ENCODE peak calls at places on chromosomes 2 and 18, in seven cellular contexts. One of them, this sample, is unnamed.

GRCh38 chr18:32542221-32542798 is 71.6 kb upstream of the GAREM1 start:
- DNase-seq in ovary: no peak
- DNase-seq in cardiac muscle cell: peak
- DNase-seq in AG10803: no peak
- DNase-seq in AG09309: peak
- DNase-seq in prostate gland: no peak
- DNase-seq in dorsolateral prefrontal cortex: no peak
- DNase-seq in this sample: no peak

GRCh38 chr2:38168710-38169480 is 92.9 kb upstream of the CYP1B1 start:
- DNase-seq in dorsolateral prefrontal cortex: no peak
- DNase-seq in ovary: no peak
- DNase-seq in prostate gland: no peak
- DNase-seq in AG09309: no peak
- DNase-seq in AG10803: peak
- DNase-seq in cardiac muscle cell: no peak
- DNase-seq in this sample: no peak

GRCh38 chr2:179443175-179443574 is 178.5 kb upstream of the SESTD1 start:
- DNase-seq in AG09309: no peak
- DNase-seq in prostate gland: no peak
- DNase-seq in ovary: no peak
- DNase-seq in cardiac muscle cell: peak
- DNase-seq in dorsolateral prefrontal cortex: no peak
- DNase-seq in AG10803: no peak
- DNase-seq in this sample: no peak

GRCh38 chr18:58991127-58991798 is 126.6 kb downstream of the ZNF532 start:
- DNase-seq in ovary: no peak
- DNase-seq in cardiac muscle cell: peak
- DNase-seq in dorsolateral prefrontal cortex: no peak
- DNase-seq in prostate gland: no peak
- DNase-seq in AG09309: no peak
- DNase-seq in AG10803: no peak
- DNase-seq in this sample: no peak

GRCh38 chr2:166025313-166025712 is 71.7 kb upstream of the TTC21B start:
- DNase-seq in ovary: no peak
- DNase-seq in cardiac muscle cell: no peak
- DNase-seq in dorsolateral prefrontal cortex: no peak
- DNase-seq in AG09309: no peak
- DNase-seq in AG10803: no peak
- DNase-seq in prostate gland: no peak
- DNase-seq in this sample: no peak

GRCh38 chr2:119218478-119219064 is 5.1 kb upstream of the STEAP3 start:
- DNase-seq in cardiac muscle cell: peak
- DNase-seq in dorsolateral prefrontal cortex: no peak
- DNase-seq in AG09309: no peak
- DNase-seq in AG10803: peak
- DNase-seq in ovary: peak
- DNase-seq in prostate gland: peak
- DNase-seq in this sample: peak

GRCh38 chr2:84300030-84301029 is 158.8 kb downstream of the SUCLG1 start:
- DNase-seq in ovary: no peak
- DNase-seq in prostate gland: no peak
- DNase-seq in AG10803: no peak
- DNase-seq in dorsolateral prefrontal cortex: no peak
- DNase-seq in AG09309: no peak
- DNase-seq in cardiac muscle cell: no peak
- DNase-seq in this sample: no peak

GRCh38 chr2:224973112-224974016 is 68.9 kb downstream of the DOCK10 start:
- DNase-seq in prostate gland: no peak
- DNase-seq in dorsolateral prefrontal cortex: no peak
- DNase-seq in ovary: no peak
- DNase-seq in AG09309: no peak
- DNase-seq in cardiac muscle cell: no peak
- DNase-seq in AG10803: peak
- DNase-seq in this sample: no peak

GRCh38 chr2:47811668-47812067 is 28.7 kb downstream of the MSH6 start:
- DNase-seq in AG10803: no peak
- DNase-seq in cardiac muscle cell: no peak
- DNase-seq in ovary: no peak
- DNase-seq in dorsolateral prefrontal cortex: no peak
- DNase-seq in prostate gland: no peak
- DNase-seq in AG09309: no peak
- DNase-seq in this sample: no peak

GRCh38 chr2:41764919-41765318 is 282.9 kb upstream of the PKDCC start:
- DNase-seq in AG09309: no peak
- DNase-seq in dorsolateral prefrontal cortex: no peak
- DNase-seq in AG10803: no peak
- DNase-seq in cardiac muscle cell: no peak
- DNase-seq in ovary: no peak
- DNase-seq in prostate gland: no peak
- DNase-seq in this sample: no peak

GRCh38 chr18:27363918-27364317 is 178.8 kb upstream of the CHST9 start:
- DNase-seq in AG09309: no peak
- DNase-seq in ovary: no peak
- DNase-seq in dorsolateral prefrontal cortex: no peak
- DNase-seq in AG10803: no peak
- DNase-seq in cardiac muscle cell: peak
- DNase-seq in prostate gland: no peak
- DNase-seq in this sample: no peak

GRCh38 chr2:227871375-227871788 is at the start of gene DAW1:
- DNase-seq in ovary: peak
- DNase-seq in AG10803: peak
- DNase-seq in cardiac muscle cell: peak
- DNase-seq in prostate gland: no peak
- DNase-seq in AG09309: no peak
- DNase-seq in dorsolateral prefrontal cortex: no peak
- DNase-seq in this sample: no peak

GRCh38 chr18:57555134-57555533 is 31.4 kb downstream of the FECH start:
- DNase-seq in AG09309: no peak
- DNase-seq in ovary: no peak
- DNase-seq in prostate gland: no peak
- DNase-seq in dorsolateral prefrontal cortex: no peak
- DNase-seq in cardiac muscle cell: no peak
- DNase-seq in AG10803: no peak
- DNase-seq in this sample: no peak

GRCh38 chr2:15675456-15676195 is 84.0 kb downstream of the DDX1 start:
- DNase-seq in ovary: no peak
- DNase-seq in AG09309: no peak
- DNase-seq in prostate gland: no peak
- DNase-seq in cardiac muscle cell: peak
- DNase-seq in AG10803: peak
- DNase-seq in dorsolateral prefrontal cortex: no peak
- DNase-seq in this sample: no peak

GRCh38 chr2:129237966-129238725 is 741.3 kb upstream of the RAB6C start:
- DNase-seq in ovary: no peak
- DNase-seq in cardiac muscle cell: peak
- DNase-seq in prostate gland: no peak
- DNase-seq in AG09309: no peak
- DNase-seq in AG10803: peak
- DNase-seq in dorsolateral prefrontal cortex: no peak
- DNase-seq in this sample: no peak

GRCh38 chr2:240991378-240992263 is 6.8 kb upstream of the SNED1 start:
- DNase-seq in ovary: peak
- DNase-seq in cardiac muscle cell: peak
- DNase-seq in prostate gland: peak
- DNase-seq in dorsolateral prefrontal cortex: peak
- DNase-seq in AG10803: peak
- DNase-seq in AG09309: peak
- DNase-seq in this sample: no peak

GRCh38 chr2:222895143-222895542 is 34.3 kb downstream of the ACSL3 start:
- DNase-seq in cardiac muscle cell: no peak
- DNase-seq in AG09309: no peak
- DNase-seq in dorsolateral prefrontal cortex: no peak
- DNase-seq in AG10803: no peak
- DNase-seq in prostate gland: no peak
- DNase-seq in ovary: no peak
- DNase-seq in this sample: no peak

GRCh38 chr2:127217470-127218325 is 2.4 kb downstream of the CYP27C1 start:
- DNase-seq in ovary: no peak
- DNase-seq in prostate gland: no peak
- DNase-seq in AG09309: no peak
- DNase-seq in AG10803: no peak
- DNase-seq in cardiac muscle cell: no peak
- DNase-seq in dorsolateral prefrontal cortex: no peak
- DNase-seq in this sample: no peak
- H3K4me3 ChIP-seq in ovary: no peak
- H3K4me3 ChIP-seq in prostate gland: no peak
- H3K4me3 ChIP-seq in AG09309: peak
- H3K4me3 ChIP-seq in AG10803: no peak
- H3K4me3 ChIP-seq in cardiac muscle cell: no peak
- H3K4me3 ChIP-seq in dorsolateral prefrontal cortex: no peak
- H3K4me3 ChIP-seq in this sample: no peak

GRCh38 chr18:2907459-2908145 is 60.8 kb downstream of the EMILIN2 start:
- DNase-seq in prostate gland: no peak
- DNase-seq in AG09309: no peak
- DNase-seq in ovary: no peak
- DNase-seq in dorsolateral prefrontal cortex: no peak
- DNase-seq in AG10803: no peak
- DNase-seq in cardiac muscle cell: no peak
- DNase-seq in this sample: no peak

GRCh38 chr18:2908946-2909335 is 62.1 kb downstream of the EMILIN2 start:
- DNase-seq in AG09309: no peak
- DNase-seq in cardiac muscle cell: no peak
- DNase-seq in dorsolateral prefrontal cortex: no peak
- DNase-seq in AG10803: no peak
- DNase-seq in ovary: no peak
- DNase-seq in prostate gland: no peak
- DNase-seq in this sample: no peak

GRCh38 chr18:2908166-2908945 is 61.5 kb downstream of the EMILIN2 start:
- DNase-seq in cardiac muscle cell: no peak
- DNase-seq in AG10803: no peak
- DNase-seq in prostate gland: no peak
- DNase-seq in ovary: no peak
- DNase-seq in AG09309: no peak
- DNase-seq in dorsolateral prefrontal cortex: no peak
- DNase-seq in this sample: no peak

GRCh38 chr18:2905802-2906521 is 59.2 kb downstream of the EMILIN2 start:
- DNase-seq in dorsolateral prefrontal cortex: no peak
- DNase-seq in AG10803: peak
- DNase-seq in cardiac muscle cell: peak
- DNase-seq in AG09309: no peak
- DNase-seq in prostate gland: no peak
- DNase-seq in ovary: peak
- DNase-seq in this sample: peak

DNA sequence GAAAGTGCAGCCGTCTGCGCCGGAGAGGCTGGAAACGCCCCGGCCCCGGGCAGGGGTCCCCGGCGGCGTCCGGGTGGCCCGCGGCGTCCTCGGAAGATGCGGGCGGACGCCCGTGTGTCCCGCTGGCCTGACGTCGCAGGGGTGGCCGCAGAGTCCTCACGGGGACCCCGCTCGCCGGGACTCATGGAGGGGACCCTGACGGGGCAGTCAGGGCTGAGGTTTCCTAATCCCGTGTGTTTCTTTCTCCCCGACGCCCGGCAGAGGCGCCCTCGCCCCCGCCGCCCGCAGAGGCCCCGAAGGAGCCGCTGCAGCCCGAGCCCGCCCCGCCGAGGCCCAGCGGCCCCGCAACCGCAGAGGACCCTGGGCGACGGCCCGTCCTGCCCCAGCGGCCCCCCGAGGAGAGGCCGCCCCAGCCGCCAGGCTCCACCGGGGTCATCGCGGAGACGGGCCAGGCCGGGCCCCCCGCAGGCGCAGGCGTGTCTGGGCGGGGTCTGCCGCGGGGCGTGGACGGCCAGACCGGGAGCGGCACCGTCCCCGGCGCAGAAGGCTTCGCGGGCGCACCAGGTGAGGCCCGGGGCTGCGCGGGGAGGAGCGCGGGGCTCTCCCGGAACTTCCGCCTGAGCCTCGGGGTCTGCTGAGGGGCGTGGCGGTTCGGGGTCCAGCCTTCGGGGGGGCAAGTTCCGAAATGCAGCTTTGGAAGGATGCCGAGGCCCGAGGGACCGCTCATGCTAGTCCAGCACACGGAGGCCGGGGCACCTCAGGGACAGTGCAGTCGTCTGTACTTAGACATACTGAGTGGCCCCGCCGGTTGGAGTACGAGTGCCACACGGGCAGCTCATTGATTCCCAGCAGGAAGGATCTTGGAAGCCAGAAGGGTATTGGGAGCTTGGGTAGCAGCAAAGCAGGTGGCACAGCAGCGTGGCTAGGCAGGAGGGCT is 60.0 kb downstream of the EMILIN2 start:
- DNase-seq in prostate gland: no peak
- DNase-seq in AG10803: no peak
- DNase-seq in AG09309: no peak
- DNase-seq in ovary: peak
- DNase-seq in cardiac muscle cell: peak
- DNase-seq in dorsolateral prefrontal cortex: no peak
- DNase-seq in this sample: no peak
- H3K4me3 ChIP-seq in prostate gland: peak
- H3K4me3 ChIP-seq in AG10803: peak
- H3K4me3 ChIP-seq in AG09309: peak
- H3K4me3 ChIP-seq in ovary: peak
- H3K4me3 ChIP-seq in cardiac muscle cell: peak
- H3K4me3 ChIP-seq in dorsolateral prefrontal cortex: peak
- H3K4me3 ChIP-seq in this sample: peak

DNA sequence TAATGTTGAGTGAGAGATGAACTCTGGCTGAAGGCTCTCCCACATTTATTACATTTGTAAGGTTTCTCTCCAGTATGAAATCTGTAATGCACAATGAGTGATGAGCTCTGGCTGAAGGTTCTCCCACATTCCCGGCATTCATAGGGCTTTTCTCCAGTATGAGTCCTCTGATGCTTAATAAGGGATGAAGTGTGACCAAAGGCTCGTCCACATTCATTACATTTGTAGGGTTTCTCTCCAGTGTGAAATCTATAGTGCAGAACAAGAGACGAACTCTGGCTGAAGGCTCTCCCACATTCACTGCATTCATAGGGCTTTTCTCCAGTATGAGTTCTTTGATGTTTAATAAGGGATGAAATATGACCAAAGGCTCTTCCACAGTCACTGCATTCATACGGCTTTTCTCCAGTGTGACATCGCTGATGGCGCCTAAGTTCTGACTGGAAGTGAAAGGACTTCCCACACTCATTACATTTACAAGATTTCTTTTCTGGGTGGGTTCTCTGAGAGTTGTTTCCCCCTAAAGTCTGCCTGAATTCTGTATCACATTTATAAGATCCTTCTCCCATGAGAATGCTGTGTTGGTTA is 10.2 kb downstream of the ZNF514 start:
- DNase-seq in cardiac muscle cell: no peak
- DNase-seq in AG10803: no peak
- DNase-seq in dorsolateral prefrontal cortex: no peak
- DNase-seq in AG09309: no peak
- DNase-seq in prostate gland: no peak
- DNase-seq in ovary: no peak
- DNase-seq in this sample: no peak
- H3K4me3 ChIP-seq in cardiac muscle cell: no peak
- H3K4me3 ChIP-seq in AG10803: no peak
- H3K4me3 ChIP-seq in dorsolateral prefrontal cortex: no peak
- H3K4me3 ChIP-seq in AG09309: no peak
- H3K4me3 ChIP-seq in prostate gland: no peak
- H3K4me3 ChIP-seq in ovary: no peak
- H3K4me3 ChIP-seq in this sample: no peak

DNA sequence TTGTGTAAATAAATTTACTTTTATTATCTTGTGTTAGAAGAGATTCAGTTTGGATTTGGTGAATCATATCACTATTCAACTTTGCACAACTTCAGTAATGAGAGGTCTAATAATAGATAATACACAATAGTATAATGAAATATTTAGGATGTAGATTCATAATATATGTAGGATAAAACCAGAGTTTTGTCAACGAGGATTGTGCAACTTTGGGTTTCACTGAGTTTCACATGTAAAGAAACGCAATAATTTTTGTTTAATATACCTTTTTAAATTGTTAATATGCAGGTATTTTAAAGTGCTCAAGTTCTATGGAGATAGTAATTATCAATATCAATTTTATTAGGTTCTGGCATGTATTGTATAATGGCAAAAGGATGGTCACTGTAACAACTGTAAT is 5.3 kb downstream of the CALCRL start:
- DNase-seq in dorsolateral prefrontal cortex: no peak
- DNase-seq in prostate gland: no peak
- DNase-seq in AG10803: no peak
- DNase-seq in cardiac muscle cell: no peak
- DNase-seq in ovary: no peak
- DNase-seq in AG09309: no peak
- DNase-seq in this sample: no peak
- H3K4me3 ChIP-seq in dorsolateral prefrontal cortex: no peak
- H3K4me3 ChIP-seq in prostate gland: no peak
- H3K4me3 ChIP-seq in AG10803: no peak
- H3K4me3 ChIP-seq in cardiac muscle cell: no peak
- H3K4me3 ChIP-seq in ovary: no peak
- H3K4me3 ChIP-seq in AG09309: no peak
- H3K4me3 ChIP-seq in this sample: no peak